ENCODE peak calls at places on chromosomes 16 and 17, in eight cellular contexts. One of them, this sample, is unnamed.

GRCh38 chr17:75459590-75460267 is 3.3 kb downstream of the TMEM94 start:
- DNase-seq in lower leg skin: no peak
- DNase-seq in K562: no peak
- DNase-seq in endothelial cell of umbilical vein: no peak
- DNase-seq in ovary: no peak
- DNase-seq in breast epithelium: peak
- DNase-seq in H54: no peak
- DNase-seq in heart left ventricle: peak
- DNase-seq in this sample: no peak

GRCh38 chr16:73027655-73028220 is 20.2 kb downstream of the ZFHX3 start:
- DNase-seq in endothelial cell of umbilical vein: no peak
- DNase-seq in ovary: no peak
- DNase-seq in K562: no peak
- DNase-seq in H54: no peak
- DNase-seq in breast epithelium: no peak
- DNase-seq in heart left ventricle: no peak
- DNase-seq in lower leg skin: no peak
- DNase-seq in this sample: no peak

GRCh38 chr17:83155128-83156081 is 76.0 kb downstream of the METRNL start:
- DNase-seq in endothelial cell of umbilical vein: peak
- DNase-seq in breast epithelium: peak
- DNase-seq in ovary: no peak
- DNase-seq in heart left ventricle: no peak
- DNase-seq in lower leg skin: peak
- DNase-seq in K562: no peak
- DNase-seq in H54: peak
- DNase-seq in this sample: no peak

GRCh38 chr16:79651363-79651762 is 50.8 kb upstream of the MAF start:
- DNase-seq in lower leg skin: peak
- DNase-seq in heart left ventricle: no peak
- DNase-seq in K562: no peak
- DNase-seq in H54: no peak
- DNase-seq in breast epithelium: peak
- DNase-seq in endothelial cell of umbilical vein: no peak
- DNase-seq in ovary: peak
- DNase-seq in this sample: peak

GRCh38 chr17:76816590-76817135 is 51.5 kb upstream of the MGAT5B start:
- DNase-seq in heart left ventricle: no peak
- DNase-seq in ovary: no peak
- DNase-seq in endothelial cell of umbilical vein: peak
- DNase-seq in K562: peak
- DNase-seq in breast epithelium: no peak
- DNase-seq in H54: peak
- DNase-seq in lower leg skin: no peak
- DNase-seq in this sample: no peak

GRCh38 chr16:10529895-10530669 is 50.3 kb downstream of the EMP2 start:
- DNase-seq in H54: no peak
- DNase-seq in K562: no peak
- DNase-seq in lower leg skin: no peak
- DNase-seq in ovary: no peak
- DNase-seq in breast epithelium: no peak
- DNase-seq in endothelial cell of umbilical vein: no peak
- DNase-seq in heart left ventricle: no peak
- DNase-seq in this sample: no peak

GRCh38 chr16:54171855-54172537 is 114.6 kb downstream of the IRX3 start:
- DNase-seq in lower leg skin: no peak
- DNase-seq in breast epithelium: no peak
- DNase-seq in heart left ventricle: no peak
- DNase-seq in H54: no peak
- DNase-seq in ovary: no peak
- DNase-seq in endothelial cell of umbilical vein: no peak
- DNase-seq in K562: no peak
- DNase-seq in this sample: no peak

GRCh38 chr17:83083368-83084201 is 4.2 kb downstream of the METRNL start:
- DNase-seq in heart left ventricle: no peak
- DNase-seq in endothelial cell of umbilical vein: peak
- DNase-seq in ovary: peak
- DNase-seq in H54: peak
- DNase-seq in lower leg skin: peak
- DNase-seq in K562: no peak
- DNase-seq in breast epithelium: no peak
- DNase-seq in this sample: no peak

GRCh38 chr17:81046770-81047359 is 11.9 kb downstream of the BAIAP2 start:
- DNase-seq in ovary: no peak
- DNase-seq in endothelial cell of umbilical vein: no peak
- DNase-seq in heart left ventricle: no peak
- DNase-seq in breast epithelium: no peak
- DNase-seq in H54: no peak
- DNase-seq in K562: no peak
- DNase-seq in lower leg skin: no peak
- DNase-seq in this sample: no peak

GRCh38 chr16:24816688-24817087 is 29.1 kb upstream of the SLC5A11 start:
- DNase-seq in ovary: no peak
- DNase-seq in breast epithelium: no peak
- DNase-seq in heart left ventricle: no peak
- DNase-seq in K562: no peak
- DNase-seq in endothelial cell of umbilical vein: peak
- DNase-seq in H54: no peak
- DNase-seq in lower leg skin: no peak
- DNase-seq in this sample: no peak

GRCh38 chr17:48711128-48711527 is 11.2 kb downstream of the PRAC1 start:
- DNase-seq in breast epithelium: no peak
- DNase-seq in heart left ventricle: no peak
- DNase-seq in ovary: no peak
- DNase-seq in endothelial cell of umbilical vein: no peak
- DNase-seq in lower leg skin: peak
- DNase-seq in K562: no peak
- DNase-seq in H54: no peak
- DNase-seq in this sample: no peak

GRCh38 chr16:4293822-4294457 is 21.1 kb upstream of the TFAP4 start:
- DNase-seq in H54: no peak
- DNase-seq in endothelial cell of umbilical vein: peak
- DNase-seq in K562: peak
- DNase-seq in breast epithelium: peak
- DNase-seq in heart left ventricle: peak
- DNase-seq in ovary: peak
- DNase-seq in lower leg skin: no peak
- DNase-seq in this sample: no peak

GRCh38 chr17:4596636-4597380 is 12.5 kb downstream of the SMTNL2 start:
- DNase-seq in lower leg skin: no peak
- DNase-seq in heart left ventricle: no peak
- DNase-seq in ovary: no peak
- DNase-seq in H54: no peak
- DNase-seq in endothelial cell of umbilical vein: no peak
- DNase-seq in breast epithelium: no peak
- DNase-seq in K562: no peak
- DNase-seq in this sample: no peak

GRCh38 chr16:67530013-67530939 is 1.6 kb downstream of the RIPOR1 start:
- DNase-seq in H54: peak
- DNase-seq in heart left ventricle: peak
- DNase-seq in K562: peak
- DNase-seq in ovary: peak
- DNase-seq in breast epithelium: no peak
- DNase-seq in lower leg skin: peak
- DNase-seq in endothelial cell of umbilical vein: peak
- DNase-seq in this sample: peak

GRCh38 chr17:58320570-58321323 is 7.8 kb downstream of the TSPOAP1 start:
- DNase-seq in heart left ventricle: no peak
- DNase-seq in ovary: peak
- DNase-seq in endothelial cell of umbilical vein: no peak
- DNase-seq in H54: no peak
- DNase-seq in K562: no peak
- DNase-seq in lower leg skin: no peak
- DNase-seq in breast epithelium: no peak
- DNase-seq in this sample: no peak

GRCh38 chr16:23504076-23504452 is 6.2 kb downstream of the GGA2 start:
- DNase-seq in H54: peak
- DNase-seq in K562: no peak
- DNase-seq in heart left ventricle: no peak
- DNase-seq in ovary: no peak
- DNase-seq in lower leg skin: peak
- DNase-seq in breast epithelium: no peak
- DNase-seq in endothelial cell of umbilical vein: no peak
- DNase-seq in this sample: peak

GRCh38 chr17:73609688-73610210 is 34.5 kb downstream of the SDK2 start:
- DNase-seq in H54: no peak
- DNase-seq in breast epithelium: no peak
- DNase-seq in K562: no peak
- DNase-seq in lower leg skin: no peak
- DNase-seq in heart left ventricle: peak
- DNase-seq in ovary: no peak
- DNase-seq in endothelial cell of umbilical vein: no peak
- DNase-seq in this sample: no peak

GRCh38 chr16:54412777-54413455 is 126.3 kb upstream of the IRX3 start:
- DNase-seq in K562: no peak
- DNase-seq in ovary: no peak
- DNase-seq in lower leg skin: no peak
- DNase-seq in heart left ventricle: no peak
- DNase-seq in endothelial cell of umbilical vein: no peak
- DNase-seq in H54: no peak
- DNase-seq in breast epithelium: no peak
- DNase-seq in this sample: no peak

GRCh38 chr17:45692661-45693060 is 91.5 kb upstream of the CRHR1 start:
- DNase-seq in endothelial cell of umbilical vein: no peak
- DNase-seq in heart left ventricle: no peak
- DNase-seq in H54: no peak
- DNase-seq in lower leg skin: no peak
- DNase-seq in K562: no peak
- DNase-seq in breast epithelium: no peak
- DNase-seq in ovary: no peak
- DNase-seq in this sample: no peak

GRCh38 chr16:1377406-1378010 is 25.8 kb downstream of the GNPTG start:
- DNase-seq in lower leg skin: no peak
- DNase-seq in heart left ventricle: no peak
- DNase-seq in K562: no peak
- DNase-seq in ovary: no peak
- DNase-seq in endothelial cell of umbilical vein: no peak
- DNase-seq in H54: no peak
- DNase-seq in breast epithelium: no peak
- DNase-seq in this sample: no peak

GRCh38 chr16:1379054-1379862 is 27.5 kb downstream of the GNPTG start:
- DNase-seq in ovary: peak
- DNase-seq in heart left ventricle: peak
- DNase-seq in K562: peak
- DNase-seq in endothelial cell of umbilical vein: peak
- DNase-seq in breast epithelium: peak
- DNase-seq in lower leg skin: peak
- DNase-seq in H54: peak
- DNase-seq in this sample: peak

GRCh38 chr16:1378804-1379053 is 27.0 kb downstream of the GNPTG start:
- DNase-seq in H54: no peak
- DNase-seq in ovary: no peak
- DNase-seq in heart left ventricle: no peak
- DNase-seq in endothelial cell of umbilical vein: no peak
- DNase-seq in breast epithelium: no peak
- DNase-seq in K562: peak
- DNase-seq in lower leg skin: no peak
- DNase-seq in this sample: no peak

GRCh38 chr16:1379863-1380174 is 28.1 kb downstream of the GNPTG start:
- DNase-seq in heart left ventricle: no peak
- DNase-seq in H54: no peak
- DNase-seq in ovary: no peak
- DNase-seq in K562: no peak
- DNase-seq in endothelial cell of umbilical vein: peak
- DNase-seq in lower leg skin: no peak
- DNase-seq in breast epithelium: no peak
- DNase-seq in this sample: no peak

GRCh38 chr16:1378087-1378803 is 26.5 kb downstream of the GNPTG start:
- DNase-seq in breast epithelium: no peak
- DNase-seq in lower leg skin: no peak
- DNase-seq in H54: no peak
- DNase-seq in ovary: no peak
- DNase-seq in heart left ventricle: no peak
- DNase-seq in K562: no peak
- DNase-seq in endothelial cell of umbilical vein: no peak
- DNase-seq in this sample: no peak
- TF ChIP-seq POLR2A in breast epithelium: no peak
- TF ChIP-seq POLR2A in lower leg skin: no peak
- TF ChIP-seq POLR2A in H54: no peak
- TF ChIP-seq POLR2A in ovary: no peak
- TF ChIP-seq POLR2A in heart left ventricle: no peak
- TF ChIP-seq POLR2A in K562: no peak
- TF ChIP-seq POLR2A in endothelial cell of umbilical vein: no peak
- TF ChIP-seq POLR2A in this sample: no peak

DNA sequence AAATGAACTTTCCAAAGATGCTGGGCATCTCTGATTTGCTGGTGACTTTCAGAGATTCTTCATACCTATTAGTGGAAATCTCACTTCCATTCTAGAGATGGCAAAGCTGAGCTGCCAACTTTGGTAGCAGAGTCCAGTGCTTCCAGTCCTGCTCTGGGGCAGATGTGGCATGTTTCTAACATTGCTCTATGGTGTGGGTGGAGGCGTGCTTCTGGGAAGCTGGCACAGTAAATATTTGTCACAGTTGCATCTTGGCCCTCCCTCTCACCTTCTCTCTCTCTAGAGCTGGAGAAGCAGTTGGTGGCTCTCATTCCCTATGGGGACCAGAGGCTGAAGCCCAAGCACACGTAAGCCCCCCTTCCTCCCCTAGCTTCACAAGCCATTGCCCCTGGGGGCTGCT is 1.9 kb downstream of the TMEM106A start:
- DNase-seq in ovary: no peak
- DNase-seq in breast epithelium: no peak
- DNase-seq in endothelial cell of umbilical vein: no peak
- DNase-seq in H54: no peak
- DNase-seq in K562: no peak
- DNase-seq in lower leg skin: no peak
- DNase-seq in heart left ventricle: no peak
- DNase-seq in this sample: no peak
- TF ChIP-seq POLR2A in ovary: no peak
- TF ChIP-seq POLR2A in breast epithelium: no peak
- TF ChIP-seq POLR2A in endothelial cell of umbilical vein: no peak
- TF ChIP-seq POLR2A in H54: no peak
- TF ChIP-seq POLR2A in K562: no peak
- TF ChIP-seq POLR2A in lower leg skin: no peak
- TF ChIP-seq POLR2A in heart left ventricle: no peak
- TF ChIP-seq POLR2A in this sample: no peak

DNA sequence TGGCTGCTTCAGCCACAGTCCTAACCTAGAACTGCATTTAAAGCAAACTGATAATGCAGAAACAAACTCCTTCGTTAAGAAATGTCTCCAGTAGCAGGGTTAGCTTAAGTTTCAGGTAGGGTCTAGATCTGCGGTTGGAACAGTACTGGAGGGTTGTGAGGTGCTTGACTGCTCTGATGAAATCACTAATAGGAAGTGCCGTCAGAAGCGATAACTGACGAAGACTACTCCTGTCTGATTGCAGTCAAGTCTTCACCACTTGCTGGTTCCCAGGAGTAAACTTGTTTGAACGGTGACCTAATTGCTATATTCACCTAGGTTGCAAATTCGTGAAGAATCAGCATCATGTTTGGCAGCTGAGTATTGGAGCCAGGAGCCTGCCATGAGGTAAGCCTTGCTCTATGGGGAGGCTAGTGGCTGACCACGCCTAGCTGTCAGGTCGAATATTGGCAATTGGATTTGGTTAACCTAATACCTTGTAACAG is 24.5 kb downstream of the TRPV2 start:
- DNase-seq in ovary: no peak
- DNase-seq in heart left ventricle: no peak
- DNase-seq in K562: no peak
- DNase-seq in breast epithelium: no peak
- DNase-seq in lower leg skin: no peak
- DNase-seq in endothelial cell of umbilical vein: peak
- DNase-seq in H54: no peak
- DNase-seq in this sample: no peak
- TF ChIP-seq POLR2A in ovary: no peak
- TF ChIP-seq POLR2A in heart left ventricle: no peak
- TF ChIP-seq POLR2A in K562: peak
- TF ChIP-seq POLR2A in breast epithelium: no peak
- TF ChIP-seq POLR2A in lower leg skin: no peak
- TF ChIP-seq POLR2A in endothelial cell of umbilical vein: no peak
- TF ChIP-seq POLR2A in H54: no peak
- TF ChIP-seq POLR2A in this sample: no peak

GRCh38 chr17:20155258-20156195 is 146.4 kb downstream of the SPECC1 start:
- DNase-seq in endothelial cell of umbilical vein: peak
- DNase-seq in K562: peak
- DNase-seq in breast epithelium: peak
- DNase-seq in H54: peak
- DNase-seq in heart left ventricle: peak
- DNase-seq in lower leg skin: peak
- DNase-seq in ovary: peak
- DNase-seq in this sample: peak
- TF ChIP-seq POLR2A in endothelial cell of umbilical vein: no peak
- TF ChIP-seq POLR2A in K562: peak
- TF ChIP-seq POLR2A in breast epithelium: no peak
- TF ChIP-seq POLR2A in H54: peak
- TF ChIP-seq POLR2A in heart left ventricle: peak
- TF ChIP-seq POLR2A in lower leg skin: no peak
- TF ChIP-seq POLR2A in ovary: peak
- TF ChIP-seq POLR2A in this sample: peak